ENCODE peak calls at places on chromosomes 3 and 15, in ten cellular contexts. One of them, this sample, is unnamed.

GRCh38 chr15:68200016-68200861 is 4.9 kb downstream of the CALML4 start:
- DNase-seq in NAMALWA: no peak
- DNase-seq in HTR-8/SVneo: no peak
- DNase-seq in NB4: no peak
- DNase-seq in COLO829: no peak
- DNase-seq in NCI-H2029 treated with DMSO at 0.1 percent for 48 hours: no peak
- DNase-seq in GM03348: peak
- DNase-seq in psoas muscle: no peak
- DNase-seq in T follicular helper cell: no peak
- DNase-seq in A549: no peak
- DNase-seq in this sample: no peak

GRCh38 chr3:46677096-46677702 is 16.3 kb downstream of the ALS2CL start:
- DNase-seq in NAMALWA: no peak
- DNase-seq in HTR-8/SVneo: no peak
- DNase-seq in NB4: peak
- DNase-seq in COLO829: no peak
- DNase-seq in NCI-H2029 treated with DMSO at 0.1 percent for 48 hours: no peak
- DNase-seq in GM03348: peak
- DNase-seq in psoas muscle: peak
- DNase-seq in T follicular helper cell: no peak
- DNase-seq in A549: no peak
- DNase-seq in this sample: no peak

GRCh38 chr3:264394-265156 is 68.0 kb downstream of the CHL1 start:
- DNase-seq in NAMALWA: no peak
- DNase-seq in HTR-8/SVneo: no peak
- DNase-seq in NB4: peak
- DNase-seq in COLO829: peak
- DNase-seq in NCI-H2029 treated with DMSO at 0.1 percent for 48 hours: peak
- DNase-seq in GM03348: no peak
- DNase-seq in psoas muscle: no peak
- DNase-seq in T follicular helper cell: no peak
- DNase-seq in A549: peak
- DNase-seq in this sample: no peak

GRCh38 chr3:16570113-16570512 is 35.1 kb downstream of the DAZL start:
- DNase-seq in NAMALWA: no peak
- DNase-seq in HTR-8/SVneo: no peak
- DNase-seq in NB4: no peak
- DNase-seq in COLO829: no peak
- DNase-seq in NCI-H2029 treated with DMSO at 0.1 percent for 48 hours: peak
- DNase-seq in GM03348: no peak
- DNase-seq in psoas muscle: no peak
- DNase-seq in T follicular helper cell: no peak
- DNase-seq in A549: no peak
- DNase-seq in this sample: no peak

GRCh38 chr15:81259791-81260190 is 63.1 kb downstream of the IL16 start:
- DNase-seq in NAMALWA: no peak
- DNase-seq in HTR-8/SVneo: no peak
- DNase-seq in NB4: no peak
- DNase-seq in COLO829: no peak
- DNase-seq in NCI-H2029 treated with DMSO at 0.1 percent for 48 hours: no peak
- DNase-seq in GM03348: no peak
- DNase-seq in psoas muscle: no peak
- DNase-seq in T follicular helper cell: no peak
- DNase-seq in A549: no peak
- DNase-seq in this sample: no peak

GRCh38 chr3:15330031-15330596 is 2.3 kb downstream of the SH3BP5 start:
- DNase-seq in NAMALWA: no peak
- DNase-seq in HTR-8/SVneo: no peak
- DNase-seq in NB4: peak
- DNase-seq in COLO829: no peak
- DNase-seq in NCI-H2029 treated with DMSO at 0.1 percent for 48 hours: no peak
- DNase-seq in GM03348: peak
- DNase-seq in psoas muscle: peak
- DNase-seq in T follicular helper cell: no peak
- DNase-seq in A549: no peak
- DNase-seq in this sample: peak

GRCh38 chr3:98670020-98670419 is 76.6 kb upstream of the CPOX start:
- DNase-seq in NAMALWA: no peak
- DNase-seq in HTR-8/SVneo: no peak
- DNase-seq in NB4: no peak
- DNase-seq in COLO829: no peak
- DNase-seq in NCI-H2029 treated with DMSO at 0.1 percent for 48 hours: no peak
- DNase-seq in GM03348: no peak
- DNase-seq in psoas muscle: no peak
- DNase-seq in T follicular helper cell: no peak
- DNase-seq in A549: no peak
- DNase-seq in this sample: no peak

GRCh38 chr15:61621146-61621545 is 392.0 kb upstream of the RORA start:
- DNase-seq in NAMALWA: peak
- DNase-seq in HTR-8/SVneo: peak
- DNase-seq in NB4: peak
- DNase-seq in COLO829: no peak
- DNase-seq in NCI-H2029 treated with DMSO at 0.1 percent for 48 hours: no peak
- DNase-seq in GM03348: peak
- DNase-seq in psoas muscle: peak
- DNase-seq in T follicular helper cell: no peak
- DNase-seq in A549: peak
- DNase-seq in this sample: no peak

GRCh38 chr3:46867550-46867898 is 4.3 kb upstream of the MYL3 start:
- DNase-seq in NAMALWA: no peak
- DNase-seq in HTR-8/SVneo: no peak
- DNase-seq in NB4: no peak
- DNase-seq in COLO829: no peak
- DNase-seq in NCI-H2029 treated with DMSO at 0.1 percent for 48 hours: no peak
- DNase-seq in GM03348: peak
- DNase-seq in psoas muscle: peak
- DNase-seq in T follicular helper cell: no peak
- DNase-seq in A549: no peak
- DNase-seq in this sample: no peak

GRCh38 chr3:99945328-99945995 is 127.8 kb downstream of the CMSS1 start:
- DNase-seq in NAMALWA: no peak
- DNase-seq in HTR-8/SVneo: no peak
- DNase-seq in NB4: no peak
- DNase-seq in COLO829: peak
- DNase-seq in NCI-H2029 treated with DMSO at 0.1 percent for 48 hours: peak
- DNase-seq in GM03348: no peak
- DNase-seq in psoas muscle: no peak
- DNase-seq in T follicular helper cell: no peak
- DNase-seq in A549: no peak
- DNase-seq in this sample: no peak

GRCh38 chr15:72483279-72483678 is 9.1 kb downstream of the ARIH1 start:
- DNase-seq in NAMALWA: no peak
- DNase-seq in HTR-8/SVneo: no peak
- DNase-seq in NB4: no peak
- DNase-seq in COLO829: no peak
- DNase-seq in NCI-H2029 treated with DMSO at 0.1 percent for 48 hours: no peak
- DNase-seq in GM03348: no peak
- DNase-seq in psoas muscle: no peak
- DNase-seq in T follicular helper cell: no peak
- DNase-seq in A549: no peak
- DNase-seq in this sample: no peak

GRCh38 chr15:60844431-60845174 is 365.7 kb upstream of the ICE2 start:
- DNase-seq in NAMALWA: no peak
- DNase-seq in HTR-8/SVneo: no peak
- DNase-seq in NB4: no peak
- DNase-seq in COLO829: no peak
- DNase-seq in NCI-H2029 treated with DMSO at 0.1 percent for 48 hours: no peak
- DNase-seq in GM03348: no peak
- DNase-seq in psoas muscle: no peak
- DNase-seq in T follicular helper cell: peak
- DNase-seq in A549: no peak
- DNase-seq in this sample: no peak